ENCODE peak calls at places on chromosomes 4 and X, in ten cellular contexts. Y, X, S, F, B, H, M, E, W and D are unnamed samples.

GRCh38 chr4:167290684-167291083 is 56.4 kb upstream of the SPOCK3 start:
- DNase-seq in Y (no peak), X (no peak), S (no peak), F (no peak), B (no peak), H (no peak), M (no peak), E (peak; percentile 51), W (no peak), D (no peak)

GRCh38 chrX:149682031-149682430 is 29.8 kb upstream of the MAGEA11 start:
- DNase-seq in Y (no peak), X (no peak), S (no peak), F (no peak), B (no peak), H (no peak), M (no peak), E (no peak), W (no peak), D (no peak)

GRCh38 chr4:173486714-173487392 is 43.2 kb downstream of the HAND2 start:
- DNase-seq in Y (no peak), X (no peak), S (no peak), F (no peak), B (no peak), H (no peak), M (no peak), E (peak; percentile 33), W (no peak), D (no peak)

GRCh38 chr4:184347251-184348239 is 126.8 kb downstream of the IRF2 start:
- DNase-seq in Y (no peak), X (peak; percentile 77), S (peak; percentile 61), F (peak; percentile 44), B (peak; percentile 84), H (peak; percentile 56), M (peak; percentile 59), E (peak; percentile 59), W (no peak), D (no peak)

GRCh38 chrX:13140007-13140406 is 95.6 kb upstream of the FAM9C start:
- DNase-seq in Y (no peak), X (no peak), S (no peak), F (no peak), B (no peak), H (no peak), M (no peak), E (no peak), W (no peak), D (peak; percentile 63)

GRCh38 chrX:332496-332860 is 13.9 kb upstream of the GTPBP6 start:
- DNase-seq in Y (no peak), X (no peak), S (no peak), F (peak; percentile 21), B (no peak), H (no peak), M (no peak), E (no peak), W (no peak), D (no peak)

GRCh38 chr4:76987153-76987562 is 37.6 kb downstream of the SEPTIN11 start:
- DNase-seq in Y (no peak), X (no peak), S (no peak), F (no peak), B (no peak), H (no peak), M (peak; percentile 29), E (peak; percentile 99), W (no peak), D (no peak)

GRCh38 chr4:185165605-185166063 is 22.6 kb downstream of the SLC25A4 start:
- DNase-seq in Y (peak; percentile 70), X (no peak), S (peak; percentile 47), F (no peak), B (no peak), H (no peak), M (no peak), E (peak; percentile 40), W (peak; percentile 28), D (no peak)

GRCh38 chr4:54898163-54898562 is 227.2 kb downstream of the KDR start:
- DNase-seq in Y (no peak), X (no peak), S (no peak), F (no peak), B (no peak), H (no peak), M (no peak), E (peak; percentile 14), W (no peak), D (no peak)

GRCh38 chr4:39976141-39976944 is 1.4 kb downstream of the PDS5A start:
- DNase-seq in Y (peak; percentile 66), X (peak; percentile 86), S (peak; percentile 77), F (peak; percentile 66), B (peak; percentile 86), H (peak; percentile 64), M (peak; percentile 84), E (peak; percentile 88), W (peak; percentile 70), D (peak; percentile 87)